ENCODE peak calls at places on chromosomes 1 and 21, in six cellular contexts. T is activated naive CD4-positive, alpha-beta T cell treated with anti-CD3 and anti-CD28 coated beads, Interleukin-2, amount 10 ng/mL, durations not matched to agents 7 days and 5 days; X is bronchial epithelial cell; C is astrocyte; P is stimulated activated CD4-positive, alpha-beta T cell treated with anti-CD3 and anti-CD28 coated beads, TNF-alpha, amount 100 ng/mL, for 1 hour; E is NCI-H1092 treated with DMSO at 0.1 percent for 48 hours. I is an unnamed sample.

GRCh38 chr1:181111559-181111958 is 23.1 kb downstream of the IER5 start:
- DNase-seq in T (no peak), E (no peak), X (peak), C (peak), P (no peak), I (no peak)

GRCh38 chr1:89125571-89126233 is at the start of gene GBP2:
- DNase-seq in E (no peak), T (peak), P (no peak), X (peak), C (peak), I (no peak)

GRCh38 chr1:153532161-153532560 is 3.6 kb downstream of the S100A6 start:
- DNase-seq in C (no peak), P (no peak), X (no peak), E (no peak), T (peak), I (no peak)

GRCh38 chr1:21510113-21510493 is 880 bp downstream of the ALPL start:
- DNase-seq in E (no peak), T (no peak), P (no peak), C (no peak), X (no peak), I (no peak)

GRCh38 chr1:221837886-221838285 is 96.0 kb upstream of the DUSP10 start:
- DNase-seq in C (no peak), T (peak), P (no peak), E (no peak), X (no peak), I (no peak)

GRCh38 chr1:240091614-240092300 is at the start of gene FMN2:
- DNase-seq in T (no peak), X (no peak), C (peak), P (no peak), E (peak), I (peak)

GRCh38 chr1:74683656-74684055 is 10.1 kb upstream of the ERICH3 start:
- DNase-seq in C (no peak), X (no peak), T (no peak), E (no peak), P (no peak), I (no peak)

GRCh38 chr21:14871861-14872260 is 192.9 kb downstream of the NRIP1 start:
- DNase-seq in X (no peak), P (no peak), T (no peak), C (no peak), E (no peak), I (no peak)

GRCh38 chr1:119853155-119853554 is 41.9 kb upstream of the REG4 start:
- DNase-seq in C (no peak), X (no peak), E (no peak), P (no peak), T (no peak), I (no peak)

GRCh38 chr1:110615548-110616130 is 9.5 kb upstream of the KCNA2 start:
- DNase-seq in X (peak), E (peak), T (peak), P (no peak), C (peak), I (peak)

GRCh38 chr1:47684518-47684917 is 246.7 kb downstream of the FOXD2 start:
- DNase-seq in X (no peak), T (no peak), C (no peak), E (no peak), P (no peak), I (no peak)

GRCh38 chr21:32249551-32250280 is 29.1 kb downstream of the MIS18A start:
- DNase-seq in X (no peak), E (no peak), T (no peak), P (no peak), C (no peak), I (no peak)

GRCh38 chr1:43978551-43979260 is at the start of gene B4GALT2:
- DNase-seq in X (no peak), C (no peak), T (peak), P (no peak), E (peak), I (peak)

GRCh38 chr1:212606734-212607205 is 1.8 kb upstream of the ATF3 start:
- DNase-seq in P (no peak), E (no peak), C (no peak), X (peak), T (peak), I (peak)

GRCh38 chr1:117582341-117582902 is 23.4 kb upstream of the TENT5C start:
- DNase-seq in X (no peak), T (no peak), P (no peak), E (no peak), C (no peak), I (no peak)

GRCh38 chr1:110120960-110121561 is 8.8 kb downstream of the UBL4B start:
- DNase-seq in X (no peak), P (no peak), T (peak), C (no peak), E (no peak), I (no peak)

GRCh38 chr1:229070168-229070567 is 200.7 kb upstream of the RAB4A start:
- DNase-seq in T (no peak), C (peak), X (peak), E (peak), P (no peak), I (no peak)

GRCh38 chr1:22654692-22655091 is 1.7 kb downstream of the C1QB start:
- DNase-seq in X (no peak), C (no peak), P (no peak), E (no peak), T (no peak), I (no peak)

GRCh38 chr1:115233598-115233997 is 104.5 kb downstream of the NGF start:
- DNase-seq in T (no peak), C (no peak), X (no peak), E (peak), P (no peak), I (peak)

GRCh38 chr21:33763573-33763881 is 121.2 kb downstream of the ITSN1 start:
- DNase-seq in X (no peak), C (no peak), P (no peak), E (no peak), T (no peak), I (no peak)

GRCh38 chr1:172154571-172154970 is 265.9 kb upstream of the C1orf105 start:
- DNase-seq in E (no peak), X (peak), C (peak), P (no peak), T (no peak), I (no peak)

GRCh38 chr1:172609528-172609927 is 49.4 kb upstream of the FASLG start:
- DNase-seq in T (no peak), X (peak), C (no peak), E (no peak), P (no peak), I (no peak)

GRCh38 chr1:222387020-222387816 is 160.7 kb downstream of the HHIPL2 start:
- DNase-seq in X (peak), T (no peak), E (no peak), P (no peak), C (no peak), I (peak)

GRCh38 chr1:98025858-98026257 is 105.0 kb upstream of the DPYD start:
- DNase-seq in T (no peak), X (no peak), E (no peak), C (no peak), P (no peak), I (no peak)

GRCh38 chr1:224116131-224116530 is 2.2 kb downstream of the FBXO28 start:
- DNase-seq in E (peak), T (no peak), X (peak), P (no peak), C (peak), I (no peak)

GRCh38 chr1:5830771-5831599 is 161.2 kb downstream of the NPHP4 start:
- DNase-seq in C (no peak), P (no peak), X (no peak), T (no peak), E (no peak), I (peak)

GRCh38 chr1:78737241-78737640 is 87.6 kb downstream of the IFI44 start:
- DNase-seq in E (no peak), C (no peak), X (no peak), T (no peak), P (no peak), I (no peak)

GRCh38 chr1:21072721-21073120 is 104.0 kb downstream of the EIF4G3 start:
- DNase-seq in P (no peak), X (no peak), E (no peak), T (no peak), C (peak), I (no peak)

GRCh38 chr1:108669679-108670078 is 8.8 kb upstream of the HENMT1 start:
- DNase-seq in C (no peak), P (no peak), E (no peak), X (no peak), T (no peak), I (no peak)

GRCh38 chr1:72724951-72725863 is 442.9 kb upstream of the NEGR1 start:
- DNase-seq in X (no peak), T (no peak), E (no peak), P (no peak), C (no peak), I (peak)

GRCh38 chr21:15669247-15669646 is 60.5 kb upstream of the USP25 start:
- DNase-seq in E (no peak), T (no peak), X (no peak), P (no peak), C (peak), I (no peak)

GRCh38 chr1:170415734-170416372 is 116.1 kb upstream of the GORAB start:
- DNase-seq in P (no peak), X (no peak), T (no peak), C (peak), E (peak), I (no peak)

GRCh38 chr1:154186177-154186576 is 5.7 kb downstream of the TPM3 start:
- DNase-seq in X (peak), T (peak), C (no peak), P (no peak), E (peak), I (peak)